ENCODE peak calls at places on chromosomes 2 and 18, in nine cellular contexts. One of them, this sample, is unnamed.

GRCh38 chr2:70084973-70085710 is 2.1 kb upstream of the PCBP1 start:
- DNase-seq in RWPE1: peak
- DNase-seq in colonic mucosa: peak
- DNase-seq in retinal pigment epithelial cell: no peak
- DNase-seq in kidney: no peak
- DNase-seq in nephron progenitor cell: no peak
- DNase-seq in fibroblast of villous mesenchyme: no peak
- DNase-seq in spleen: peak
- DNase-seq in foreskin fibroblast: no peak
- DNase-seq in this sample: peak

GRCh38 chr2:225177098-225177497 is 134.8 kb upstream of the DOCK10 start:
- DNase-seq in RWPE1: no peak
- DNase-seq in colonic mucosa: no peak
- DNase-seq in retinal pigment epithelial cell: no peak
- DNase-seq in kidney: no peak
- DNase-seq in nephron progenitor cell: no peak
- DNase-seq in fibroblast of villous mesenchyme: peak
- DNase-seq in spleen: no peak
- DNase-seq in foreskin fibroblast: peak
- DNase-seq in this sample: no peak

GRCh38 chr18:12652861-12653401 is 5.0 kb downstream of the SPIRE1 start:
- DNase-seq in RWPE1: no peak
- DNase-seq in colonic mucosa: no peak
- DNase-seq in retinal pigment epithelial cell: no peak
- DNase-seq in kidney: no peak
- DNase-seq in nephron progenitor cell: no peak
- DNase-seq in fibroblast of villous mesenchyme: peak
- DNase-seq in spleen: no peak
- DNase-seq in foreskin fibroblast: peak
- DNase-seq in this sample: no peak

GRCh38 chr2:3712424-3712823 is 9.0 kb downstream of the DCDC2C start:
- DNase-seq in RWPE1: no peak
- DNase-seq in colonic mucosa: no peak
- DNase-seq in retinal pigment epithelial cell: no peak
- DNase-seq in kidney: no peak
- DNase-seq in nephron progenitor cell: no peak
- DNase-seq in fibroblast of villous mesenchyme: no peak
- DNase-seq in spleen: no peak
- DNase-seq in foreskin fibroblast: no peak
- DNase-seq in this sample: no peak

GRCh38 chr2:180247658-180248057 is 240.6 kb upstream of the CWC22 start:
- DNase-seq in RWPE1: no peak
- DNase-seq in colonic mucosa: no peak
- DNase-seq in retinal pigment epithelial cell: no peak
- DNase-seq in kidney: no peak
- DNase-seq in nephron progenitor cell: no peak
- DNase-seq in fibroblast of villous mesenchyme: no peak
- DNase-seq in spleen: no peak
- DNase-seq in foreskin fibroblast: no peak
- DNase-seq in this sample: no peak

GRCh38 chr2:17479875-17480274 is 38.4 kb downstream of the RAD51AP2 start:
- DNase-seq in RWPE1: peak
- DNase-seq in colonic mucosa: no peak
- DNase-seq in retinal pigment epithelial cell: peak
- DNase-seq in kidney: no peak
- DNase-seq in nephron progenitor cell: no peak
- DNase-seq in fibroblast of villous mesenchyme: peak
- DNase-seq in spleen: no peak
- DNase-seq in foreskin fibroblast: peak
- DNase-seq in this sample: no peak

GRCh38 chr2:203894262-203894661 is 26.7 kb downstream of the CTLA4 start:
- DNase-seq in RWPE1: no peak
- DNase-seq in colonic mucosa: no peak
- DNase-seq in retinal pigment epithelial cell: no peak
- DNase-seq in kidney: no peak
- DNase-seq in nephron progenitor cell: no peak
- DNase-seq in fibroblast of villous mesenchyme: no peak
- DNase-seq in spleen: no peak
- DNase-seq in foreskin fibroblast: no peak
- DNase-seq in this sample: no peak

GRCh38 chr2:235745597-235745996 is 251.8 kb downstream of the AGAP1 start:
- DNase-seq in RWPE1: peak
- DNase-seq in colonic mucosa: no peak
- DNase-seq in retinal pigment epithelial cell: no peak
- DNase-seq in kidney: no peak
- DNase-seq in nephron progenitor cell: no peak
- DNase-seq in fibroblast of villous mesenchyme: no peak
- DNase-seq in spleen: no peak
- DNase-seq in foreskin fibroblast: peak
- DNase-seq in this sample: no peak

GRCh38 chr2:73939419-73939818 is 12.7 kb downstream of the DGUOK start:
- DNase-seq in RWPE1: peak
- DNase-seq in colonic mucosa: no peak
- DNase-seq in retinal pigment epithelial cell: no peak
- DNase-seq in kidney: no peak
- DNase-seq in nephron progenitor cell: no peak
- DNase-seq in fibroblast of villous mesenchyme: peak
- DNase-seq in spleen: no peak
- DNase-seq in foreskin fibroblast: peak
- DNase-seq in this sample: no peak

GRCh38 chr2:23454501-23455120 is 69.6 kb downstream of the KLHL29 start:
- DNase-seq in RWPE1: no peak
- DNase-seq in colonic mucosa: no peak
- DNase-seq in retinal pigment epithelial cell: no peak
- DNase-seq in kidney: no peak
- DNase-seq in nephron progenitor cell: no peak
- DNase-seq in fibroblast of villous mesenchyme: no peak
- DNase-seq in spleen: no peak
- DNase-seq in foreskin fibroblast: no peak
- DNase-seq in this sample: no peak

GRCh38 chr2:10091182-10091932 is 11.1 kb upstream of the CYS1 start:
- DNase-seq in RWPE1: no peak
- DNase-seq in colonic mucosa: peak
- DNase-seq in retinal pigment epithelial cell: no peak
- DNase-seq in kidney: peak
- DNase-seq in nephron progenitor cell: no peak
- DNase-seq in fibroblast of villous mesenchyme: no peak
- DNase-seq in spleen: peak
- DNase-seq in foreskin fibroblast: no peak
- DNase-seq in this sample: no peak
- TF ChIP-seq CTCF in RWPE1: no peak
- TF ChIP-seq CTCF in colonic mucosa: no peak
- TF ChIP-seq CTCF in retinal pigment epithelial cell: no peak
- TF ChIP-seq CTCF in kidney: peak
- TF ChIP-seq CTCF in nephron progenitor cell: no peak
- TF ChIP-seq CTCF in fibroblast of villous mesenchyme: no peak
- TF ChIP-seq CTCF in spleen: no peak
- TF ChIP-seq CTCF in foreskin fibroblast: no peak
- TF ChIP-seq CTCF in this sample: no peak

GRCh38 chr2:240368746-240369724 is 66.4 kb upstream of the GPC1 start:
- DNase-seq in RWPE1: peak
- DNase-seq in colonic mucosa: no peak
- DNase-seq in retinal pigment epithelial cell: no peak
- DNase-seq in kidney: peak
- DNase-seq in nephron progenitor cell: peak
- DNase-seq in fibroblast of villous mesenchyme: no peak
- DNase-seq in spleen: no peak
- DNase-seq in foreskin fibroblast: no peak
- DNase-seq in this sample: no peak

GRCh38 chr2:240371461-240372000 is 63.9 kb upstream of the GPC1 start:
- DNase-seq in RWPE1: no peak
- DNase-seq in colonic mucosa: no peak
- DNase-seq in retinal pigment epithelial cell: no peak
- DNase-seq in kidney: no peak
- DNase-seq in nephron progenitor cell: no peak
- DNase-seq in fibroblast of villous mesenchyme: no peak
- DNase-seq in spleen: no peak
- DNase-seq in foreskin fibroblast: no peak
- DNase-seq in this sample: no peak

GRCh38 chr2:240372051-240372450 is 63.4 kb upstream of the GPC1 start:
- DNase-seq in RWPE1: no peak
- DNase-seq in colonic mucosa: no peak
- DNase-seq in retinal pigment epithelial cell: no peak
- DNase-seq in kidney: no peak
- DNase-seq in nephron progenitor cell: no peak
- DNase-seq in fibroblast of villous mesenchyme: no peak
- DNase-seq in spleen: no peak
- DNase-seq in foreskin fibroblast: no peak
- DNase-seq in this sample: no peak

GRCh38 chr2:240367721-240368120 is 67.7 kb upstream of the GPC1 start:
- DNase-seq in RWPE1: no peak
- DNase-seq in colonic mucosa: no peak
- DNase-seq in retinal pigment epithelial cell: no peak
- DNase-seq in kidney: peak
- DNase-seq in nephron progenitor cell: no peak
- DNase-seq in fibroblast of villous mesenchyme: no peak
- DNase-seq in spleen: no peak
- DNase-seq in foreskin fibroblast: no peak
- DNase-seq in this sample: no peak

DNA sequence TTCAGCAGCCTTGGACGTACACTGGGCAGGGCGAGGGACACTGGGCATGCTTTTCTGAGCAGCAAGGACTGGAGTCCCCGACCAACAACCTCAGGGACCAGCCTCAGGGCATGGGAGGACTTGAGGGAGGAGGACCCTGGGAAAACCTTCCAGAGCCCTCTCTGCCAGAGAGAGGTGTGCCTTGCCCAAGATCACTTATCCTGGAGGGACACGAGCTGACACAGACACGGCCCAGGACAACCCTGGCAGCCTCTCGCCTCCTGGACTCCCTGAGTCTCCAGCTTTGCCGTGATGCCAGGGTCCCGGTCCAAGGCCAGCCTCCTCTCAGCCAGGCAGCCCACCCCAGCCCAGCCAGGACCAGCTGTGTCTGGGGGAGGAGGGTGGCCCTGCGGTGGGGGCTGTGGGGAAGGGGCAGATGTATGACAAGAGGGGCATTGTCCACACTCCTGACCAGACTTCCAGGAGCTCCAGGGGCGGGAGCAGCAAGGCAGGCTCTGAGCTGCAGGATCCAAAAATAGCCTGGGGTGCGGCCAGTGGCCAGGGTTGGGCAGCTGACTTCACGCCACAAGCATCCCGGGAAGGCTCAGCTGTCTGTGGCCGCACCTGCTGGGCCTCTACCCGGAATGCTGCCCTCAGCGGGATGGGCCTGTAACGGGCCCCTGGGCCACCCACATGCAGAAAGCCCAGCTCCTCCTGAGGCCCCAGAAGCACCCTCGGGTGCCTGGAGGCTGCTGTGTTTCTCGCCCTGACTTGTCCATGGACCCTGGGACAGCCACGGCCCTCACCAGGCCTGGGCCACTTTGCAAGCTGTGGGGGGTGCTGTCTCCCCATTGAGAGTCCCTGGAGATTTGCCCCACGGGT is 65.5 kb upstream of the GPC1 start:
- DNase-seq in RWPE1: peak
- DNase-seq in colonic mucosa: peak
- DNase-seq in retinal pigment epithelial cell: peak
- DNase-seq in kidney: peak
- DNase-seq in nephron progenitor cell: no peak
- DNase-seq in fibroblast of villous mesenchyme: peak
- DNase-seq in spleen: no peak
- DNase-seq in foreskin fibroblast: peak
- DNase-seq in this sample: no peak
- TF ChIP-seq CTCF in RWPE1: no peak
- TF ChIP-seq CTCF in colonic mucosa: no peak
- TF ChIP-seq CTCF in retinal pigment epithelial cell: peak
- TF ChIP-seq CTCF in kidney: no peak
- TF ChIP-seq CTCF in nephron progenitor cell: no peak
- TF ChIP-seq CTCF in fibroblast of villous mesenchyme: no peak
- TF ChIP-seq CTCF in spleen: no peak
- TF ChIP-seq CTCF in foreskin fibroblast: no peak
- TF ChIP-seq CTCF in this sample: no peak

GRCh38 chr2:79980116-79980515 is 324.4 kb downstream of the LRRTM1 start:
- DNase-seq in RWPE1: no peak
- DNase-seq in colonic mucosa: no peak
- DNase-seq in retinal pigment epithelial cell: no peak
- DNase-seq in kidney: no peak
- DNase-seq in nephron progenitor cell: no peak
- DNase-seq in fibroblast of villous mesenchyme: no peak
- DNase-seq in spleen: no peak
- DNase-seq in foreskin fibroblast: no peak
- DNase-seq in this sample: no peak

GRCh38 chr2:79981316-79981715 is 323.2 kb downstream of the LRRTM1 start:
- DNase-seq in RWPE1: no peak
- DNase-seq in colonic mucosa: no peak
- DNase-seq in retinal pigment epithelial cell: no peak
- DNase-seq in kidney: no peak
- DNase-seq in nephron progenitor cell: no peak
- DNase-seq in fibroblast of villous mesenchyme: no peak
- DNase-seq in spleen: no peak
- DNase-seq in foreskin fibroblast: no peak
- DNase-seq in this sample: no peak

GRCh38 chr2:79980816-79981215 is 323.7 kb downstream of the LRRTM1 start:
- DNase-seq in RWPE1: no peak
- DNase-seq in colonic mucosa: no peak
- DNase-seq in retinal pigment epithelial cell: no peak
- DNase-seq in kidney: no peak
- DNase-seq in nephron progenitor cell: no peak
- DNase-seq in fibroblast of villous mesenchyme: no peak
- DNase-seq in spleen: no peak
- DNase-seq in foreskin fibroblast: no peak
- DNase-seq in this sample: no peak

GRCh38 chr2:79984476-79984875 is 320.1 kb downstream of the LRRTM1 start:
- DNase-seq in RWPE1: no peak
- DNase-seq in colonic mucosa: no peak
- DNase-seq in retinal pigment epithelial cell: no peak
- DNase-seq in kidney: no peak
- DNase-seq in nephron progenitor cell: no peak
- DNase-seq in fibroblast of villous mesenchyme: no peak
- DNase-seq in spleen: no peak
- DNase-seq in foreskin fibroblast: peak
- DNase-seq in this sample: no peak

DNA sequence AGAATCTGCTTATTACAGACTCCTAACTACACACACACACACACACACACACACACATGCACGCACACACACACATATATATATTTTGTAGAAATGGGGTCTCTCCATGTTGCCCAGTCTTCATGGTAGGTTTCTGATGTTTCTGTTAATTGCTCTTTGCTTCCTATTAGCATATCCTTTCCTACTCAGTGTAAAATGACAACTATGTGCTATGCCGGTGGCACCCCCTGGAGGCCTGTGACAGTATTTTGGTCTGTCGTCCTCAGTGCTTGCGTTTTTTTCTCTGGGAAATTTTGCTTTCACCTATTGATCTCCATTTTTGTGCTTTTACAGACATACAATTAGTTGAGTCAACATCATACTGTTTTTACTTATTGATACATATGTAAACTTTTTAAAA is 322.1 kb downstream of the LRRTM1 start:
- DNase-seq in RWPE1: peak
- DNase-seq in colonic mucosa: peak
- DNase-seq in retinal pigment epithelial cell: no peak
- DNase-seq in kidney: no peak
- DNase-seq in nephron progenitor cell: peak
- DNase-seq in fibroblast of villous mesenchyme: no peak
- DNase-seq in spleen: no peak
- DNase-seq in foreskin fibroblast: no peak
- DNase-seq in this sample: peak
- TF ChIP-seq CTCF in RWPE1: no peak
- TF ChIP-seq CTCF in colonic mucosa: peak
- TF ChIP-seq CTCF in retinal pigment epithelial cell: peak
- TF ChIP-seq CTCF in kidney: no peak
- TF ChIP-seq CTCF in nephron progenitor cell: peak
- TF ChIP-seq CTCF in fibroblast of villous mesenchyme: peak
- TF ChIP-seq CTCF in spleen: no peak
- TF ChIP-seq CTCF in foreskin fibroblast: peak
- TF ChIP-seq CTCF in this sample: peak

GRCh38 chr18:59039449-59039848 is 100.2 kb upstream of the SEC11C start:
- DNase-seq in RWPE1: no peak
- DNase-seq in colonic mucosa: no peak
- DNase-seq in retinal pigment epithelial cell: no peak
- DNase-seq in kidney: no peak
- DNase-seq in nephron progenitor cell: no peak
- DNase-seq in fibroblast of villous mesenchyme: no peak
- DNase-seq in spleen: peak
- DNase-seq in foreskin fibroblast: no peak
- DNase-seq in this sample: no peak
- TF ChIP-seq CTCF in RWPE1: no peak
- TF ChIP-seq CTCF in colonic mucosa: no peak
- TF ChIP-seq CTCF in retinal pigment epithelial cell: no peak
- TF ChIP-seq CTCF in kidney: no peak
- TF ChIP-seq CTCF in nephron progenitor cell: no peak
- TF ChIP-seq CTCF in fibroblast of villous mesenchyme: no peak
- TF ChIP-seq CTCF in spleen: no peak
- TF ChIP-seq CTCF in foreskin fibroblast: no peak
- TF ChIP-seq CTCF in this sample: no peak